ENCODE peak calls at places on chromosomes 7 and 10, in four cellular contexts. N is stomach; E is fibroblast of the conjunctiva; B is stimulated activated CD4-positive, alpha-beta T cell treated with anti-CD3 and anti-CD28 coated beads, Interleukin-4, amount 100 ng/mL, for 4 hours. Q is an unnamed sample.

GRCh38 chr10:76133597-76134255 is 702.3 kb downstream of the LRMDA start:
- DNase-seq in N (no peak), B (no peak), E (no peak), Q (no peak)

GRCh38 chr7:143285806-143286521 is 1.2 kb downstream of the TMEM139 start:
- DNase-seq in N (no peak), B (no peak), E (no peak), Q (no peak)

GRCh38 chr7:2635810-2636701 is 4.3 kb downstream of the TTYH3 start:
- DNase-seq in E (peak), N (no peak), B (no peak), Q (no peak)

GRCh38 chr7:105480931-105481330 is 41.1 kb downstream of the PUS7 start:
- DNase-seq in N (no peak), B (no peak), E (no peak), Q (no peak)

GRCh38 chr10:64682043-64682442 is 1160.8 kb downstream of the REEP3 start:
- DNase-seq in E (no peak), N (no peak), B (no peak), Q (no peak)

GRCh38 chr10:72886596-72887522 is 6.7 kb upstream of the OIT3 start:
- DNase-seq in N (no peak), E (no peak), B (no peak), Q (no peak)

GRCh38 chr10:33211123-33211878 is 123.2 kb downstream of the NRP1 start:
- DNase-seq in E (peak), N (no peak), B (no peak), Q (no peak)

GRCh38 chr7:151135525-151135845 is 32.0 kb downstream of the GBX1 start:
- DNase-seq in N (no peak), B (no peak), E (no peak), Q (no peak)

GRCh38 chr10:77111611-77112550 is 525.7 kb downstream of the KCNMA1 start:
- DNase-seq in E (peak), N (no peak), B (no peak), Q (no peak)

GRCh38 chr10:61623101-61623500 is 39.6 kb upstream of the CABCOCO1 start:
- DNase-seq in E (no peak), B (no peak), N (no peak), Q (no peak)

GRCh38 chr7:116911799-116912198 is 41.5 kb upstream of the ST7 start:
- DNase-seq in B (no peak), E (no peak), N (no peak), Q (no peak)

GRCh38 chr10:6068006-6068405 is 5.8 kb upstream of the IL2RA start:
- DNase-seq in E (no peak), B (no peak), N (no peak), Q (no peak)

GRCh38 chr10:35642023-35642792 is at the start of gene FZD8:
- DNase-seq in N (peak), E (peak), B (peak), Q (peak)

GRCh38 chr7:85736085-85736484 is 549.2 kb upstream of the SEMA3D start:
- DNase-seq in E (no peak), N (no peak), B (no peak), Q (no peak)